ENCODE peak calls at places on chromosomes 1 and 21, in six cellular contexts. L, Y, P, T, C and S are unnamed samples.

GRCh38 chr1:16207318-16208269 is 4.9 kb downstream of the ARHGEF19 start:
- DNase-seq in L (no peak), Y (no peak), P (no peak), T (no peak), C (no peak), S (no peak)

GRCh38 chr1:1300352-1300739 is 7.4 kb downstream of the ACAP3 start:
- DNase-seq in L (no peak), Y (no peak), P (no peak), T (no peak), C (no peak), S (no peak)

GRCh38 chr1:155241851-155242264 is 13.4 kb downstream of the ENTREP3 start:
- DNase-seq in L (no peak), Y (no peak), P (no peak), T (no peak), C (no peak), S (no peak)

GRCh38 chr1:81254560-81254959 is 546.2 kb upstream of the ADGRL2 start:
- DNase-seq in L (no peak), Y (no peak), P (no peak), T (no peak), C (no peak), S (no peak)

GRCh38 chr1:9451086-9451485 is 88.2 kb upstream of the SLC25A33 start:
- DNase-seq in L (no peak), Y (no peak), P (no peak), T (no peak), C (no peak), S (no peak)

GRCh38 chr1:37999434-38000232 is 5.7 kb downstream of the FHL3 start:
- DNase-seq in L (no peak), Y (no peak), P (peak), T (peak), C (no peak), S (peak)

GRCh38 chr21:39132248-39132647 is 51.0 kb downstream of the PSMG1 start:
- DNase-seq in L (no peak), Y (no peak), P (no peak), T (peak), C (no peak), S (no peak)

GRCh38 chr1:47487826-47488450 is 50.1 kb downstream of the FOXD2 start:
- DNase-seq in L (no peak), Y (no peak), P (no peak), T (no peak), C (no peak), S (no peak)

GRCh38 chr1:147892731-147893214 is 9.8 kb upstream of the GJA8 start:
- DNase-seq in L (peak), Y (no peak), P (peak), T (peak), C (peak), S (peak)

GRCh38 chr1:200473698-200474371 is 64.0 kb upstream of the ZNF281 start:
- DNase-seq in L (peak), Y (no peak), P (no peak), T (peak), C (no peak), S (peak)

GRCh38 chr1:228059536-228060457 is 22.7 kb upstream of the ARF1 start:
- DNase-seq in L (peak), Y (no peak), P (peak), T (peak), C (no peak), S (peak)

GRCh38 chr1:205538211-205538840 is 33.9 kb downstream of the CDK18 start:
- DNase-seq in L (no peak), Y (peak), P (no peak), T (peak), C (no peak), S (no peak)

GRCh38 chr21:37508341-37508740 is 141.8 kb downstream of the DYRK1A start:
- DNase-seq in L (no peak), Y (no peak), P (no peak), T (no peak), C (no peak), S (no peak)

GRCh38 chr1:86503477-86504129 is 34.9 kb downstream of the CLCA1 start:
- DNase-seq in L (no peak), Y (no peak), P (peak), T (peak), C (no peak), S (no peak)

GRCh38 chr1:1355376-1355775 is 3.0 kb downstream of the MXRA8 start:
- DNase-seq in L (peak), Y (no peak), P (peak), T (no peak), C (no peak), S (no peak)

GRCh38 chr1:84069236-84069845 is 70.4 kb upstream of the TTLL7 start:
- DNase-seq in L (no peak), Y (no peak), P (no peak), T (no peak), C (no peak), S (no peak)

GRCh38 chr1:42777860-42778259 is 6.9 kb upstream of the TMEM269 start:
- DNase-seq in L (peak), Y (no peak), P (no peak), T (peak), C (peak), S (peak)

GRCh38 chr1:84674021-84674420 is 16.2 kb downstream of the SSX2IP start:
- DNase-seq in L (no peak), Y (no peak), P (no peak), T (no peak), C (no peak), S (no peak)

DNA sequence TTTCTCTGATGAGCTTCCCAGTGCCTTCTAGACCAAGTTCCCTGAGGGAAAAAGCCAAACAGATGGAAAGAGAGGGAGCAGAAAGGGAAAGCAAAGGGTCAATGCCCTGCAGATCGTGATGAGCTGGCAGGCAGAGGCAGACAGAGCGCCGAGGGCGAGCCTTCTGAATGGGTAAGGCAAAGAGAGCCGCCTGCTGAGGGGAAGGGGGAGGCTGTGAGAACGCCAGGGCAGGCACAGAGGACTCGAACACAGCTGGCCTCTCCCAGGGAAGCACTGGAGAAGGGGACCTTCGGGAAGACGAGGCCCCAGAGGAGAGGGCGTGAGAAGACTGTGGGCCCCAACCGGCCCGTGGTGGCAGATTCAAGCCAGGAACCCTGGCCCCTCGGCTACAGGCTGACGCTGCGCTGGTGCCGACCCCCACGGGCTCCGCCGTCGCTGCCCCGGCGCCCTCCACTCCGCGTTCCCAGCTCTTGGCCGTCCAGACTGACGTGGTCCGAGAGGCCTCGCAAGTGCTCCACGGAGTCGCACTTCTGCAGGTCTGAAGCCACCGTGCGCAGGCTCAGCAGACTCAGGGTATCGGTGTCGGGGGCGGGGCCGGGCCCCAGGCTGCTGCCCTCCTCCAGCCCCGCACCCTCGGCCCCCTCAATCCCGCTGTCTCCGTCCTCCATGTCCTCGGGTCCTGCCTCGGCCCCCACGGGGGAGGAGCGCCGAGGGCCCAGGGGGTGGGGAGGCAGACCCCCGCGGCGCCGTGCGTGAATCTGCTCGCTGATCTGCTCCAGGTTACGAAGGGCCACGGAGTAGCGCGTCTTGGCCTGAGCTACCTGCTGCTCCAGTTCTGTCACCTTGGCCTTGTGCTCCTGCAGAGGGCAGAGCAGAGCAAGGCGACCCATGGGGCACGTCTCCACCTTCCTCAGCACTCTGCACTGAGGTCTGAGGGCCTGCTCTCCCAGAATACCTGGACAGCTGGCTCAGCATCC is 13.9 kb downstream of the SH3BP5L start:
- DNase-seq in L (no peak), Y (no peak), P (no peak), T (no peak), C (no peak), S (no peak)
- TF ChIP-seq CTCF in L (peak), Y (no peak), P (no peak), T (no peak), C (no peak), S (no peak)

GRCh38 chr1:48869116-48869893 is 92.6 kb upstream of the BEND5 start:
- DNase-seq in L (no peak), Y (no peak), P (no peak), T (peak), C (no peak), S (no peak)
- TF ChIP-seq CTCF in L (no peak), Y (no peak), P (no peak), T (no peak), C (no peak), S (no peak)

DNA sequence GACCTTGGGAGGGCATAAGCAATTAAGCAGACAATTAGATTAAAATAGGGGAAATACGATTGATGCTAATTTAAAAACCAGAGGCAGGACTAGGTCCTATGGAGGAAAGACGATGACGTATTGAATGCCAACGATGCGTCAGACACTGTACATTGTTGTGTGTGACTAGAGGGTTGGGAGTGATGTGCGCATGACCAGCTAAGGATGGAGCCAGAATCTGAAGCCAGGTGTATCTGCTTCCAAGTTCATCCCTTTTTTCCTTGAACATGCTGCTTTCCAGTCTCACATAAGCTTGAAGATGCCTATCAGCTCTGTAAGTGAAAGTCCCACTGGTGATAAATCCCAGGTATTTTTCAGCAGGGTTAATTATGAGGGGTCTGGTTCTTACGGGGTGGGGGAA is 576.2 kb downstream of the MATN1 start:
- DNase-seq in L (no peak), Y (no peak), P (no peak), T (no peak), C (no peak), S (no peak)
- TF ChIP-seq CTCF in L (no peak), Y (no peak), P (no peak), T (no peak), C (no peak), S (no peak)

GRCh38 chr1:198595765-198596164 is 43.1 kb upstream of the PTPRC start:
- DNase-seq in L (no peak), Y (no peak), P (no peak), T (no peak), C (no peak), S (no peak)
- TF ChIP-seq CTCF in L (no peak), Y (no peak), P (no peak), T (no peak), C (no peak), S (no peak)

GRCh38 chr1:12627308-12627707 is 9.3 kb upstream of the DHRS3 start:
- DNase-seq in L (no peak), Y (no peak), P (no peak), T (no peak), C (no peak), S (no peak)
- TF ChIP-seq CTCF in L (no peak), Y (no peak), P (no peak), T (no peak), C (no peak), S (no peak)

GRCh38 chr1:100597784-100598183 is 59.8 kb downstream of the GPR88 start:
- DNase-seq in L (no peak), Y (no peak), P (no peak), T (no peak), C (no peak), S (no peak)

DNA sequence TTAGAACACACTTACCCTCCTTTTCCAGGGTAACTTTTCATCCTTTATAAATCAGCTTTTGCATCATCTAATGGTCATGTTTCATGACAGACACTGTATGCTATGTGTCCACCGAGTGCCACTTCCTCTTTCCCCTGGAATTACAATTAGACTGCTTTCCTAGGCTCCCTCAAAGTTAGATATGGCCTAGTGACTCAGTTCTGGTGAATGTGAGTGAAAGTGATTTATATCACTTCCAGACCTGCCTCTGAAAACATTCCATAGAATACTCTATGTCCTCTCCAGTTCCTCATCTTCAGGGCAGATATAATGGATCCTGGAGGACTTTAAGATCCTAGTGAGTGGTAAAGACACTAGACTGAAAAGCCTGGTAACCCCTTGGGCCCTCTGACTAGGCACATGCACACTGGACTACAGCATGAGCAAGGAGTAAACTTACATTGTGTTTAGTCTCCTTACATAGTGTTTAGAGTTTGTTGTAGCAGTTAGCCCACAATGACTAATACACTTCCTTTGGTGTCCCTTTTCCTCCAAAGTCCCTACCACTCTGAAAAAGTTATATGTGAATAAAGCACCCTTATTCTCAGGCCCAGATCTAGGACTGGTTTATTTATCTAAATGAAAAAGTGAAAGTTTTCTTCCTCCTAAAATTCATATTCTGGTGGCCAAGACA is 59.3 kb downstream of the GPR88 start:
- DNase-seq in L (no peak), Y (peak), P (no peak), T (peak), C (no peak), S (no peak)
- TF ChIP-seq CTCF in L (no peak), Y (no peak), P (no peak), T (no peak), C (no peak), S (no peak)

DNA sequence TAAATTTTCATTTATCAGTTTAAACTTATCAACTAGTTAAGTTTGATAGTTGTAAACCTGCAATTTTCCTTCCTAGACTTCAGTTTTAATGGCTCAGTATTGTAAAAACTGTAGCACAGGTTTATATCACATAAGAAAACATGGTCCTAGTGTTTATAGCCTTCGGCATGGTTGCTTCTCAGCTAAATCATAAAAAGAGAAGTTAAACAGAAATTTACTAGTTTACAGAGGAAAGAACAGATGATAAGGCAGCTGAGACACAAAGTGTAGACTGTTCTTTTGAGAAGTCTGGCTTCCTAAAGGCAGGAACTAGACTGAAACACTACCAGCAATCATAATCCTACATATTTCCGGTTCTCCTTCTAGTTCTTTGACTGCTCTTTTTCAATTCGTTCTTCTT is 39.8 kb downstream of the WNT2B start:
- DNase-seq in L (no peak), Y (no peak), P (no peak), T (no peak), C (no peak), S (no peak)
- TF ChIP-seq CTCF in L (no peak), Y (no peak), P (no peak), T (no peak), C (no peak), S (no peak)

DNA sequence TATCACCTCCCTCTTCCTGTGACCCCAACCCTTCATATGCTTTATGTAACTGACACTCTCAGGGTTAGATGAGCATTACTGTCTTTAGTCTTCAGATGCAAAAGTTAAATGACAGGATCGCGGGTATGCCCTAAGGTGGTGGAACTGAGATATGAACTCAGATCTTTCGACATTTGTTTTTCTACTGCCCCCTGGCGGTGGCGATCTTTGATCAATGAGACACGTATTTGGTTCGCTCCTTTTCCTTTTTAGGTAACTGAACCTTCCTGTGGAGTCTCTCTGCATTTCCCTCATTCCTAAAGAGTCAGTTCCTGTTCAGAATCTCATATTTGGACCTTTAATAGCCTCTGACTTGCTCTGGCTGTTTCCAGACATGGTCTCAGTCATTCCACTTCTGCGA is 47.8 kb upstream of the ZP4 start:
- DNase-seq in L (no peak), Y (no peak), P (no peak), T (no peak), C (no peak), S (peak)
- TF ChIP-seq CTCF in L (no peak), Y (no peak), P (no peak), T (no peak), C (no peak), S (no peak)

GRCh38 chr1:27122652-27123051 is 32.3 kb downstream of the SLC9A1 start:
- DNase-seq in L (no peak), Y (no peak), P (peak), T (peak), C (no peak), S (no peak)

GRCh38 chr1:27129225-27129624 is 25.7 kb downstream of the SLC9A1 start:
- DNase-seq in L (no peak), Y (no peak), P (no peak), T (no peak), C (no peak), S (no peak)

GRCh38 chr1:27124405-27124804 is 30.5 kb downstream of the SLC9A1 start:
- DNase-seq in L (no peak), Y (no peak), P (no peak), T (no peak), C (no peak), S (no peak)

GRCh38 chr1:27130798-27131197 is 24.1 kb downstream of the SLC9A1 start:
- DNase-seq in L (no peak), Y (no peak), P (peak), T (no peak), C (no peak), S (no peak)

GRCh38 chr1:27127419-27127818 is 27.5 kb downstream of the SLC9A1 start:
- DNase-seq in L (no peak), Y (no peak), P (no peak), T (no peak), C (no peak), S (no peak)
- TF ChIP-seq CTCF in L (no peak), Y (peak), P (no peak), T (no peak), C (no peak), S (no peak)

GRCh38 chr1:25520446-25521061 is 22.9 kb upstream of the LDLRAP1 start:
- DNase-seq in L (peak), Y (no peak), P (peak), T (peak), C (peak), S (peak)
- TF ChIP-seq CTCF in L (peak), Y (peak), P (peak), T (peak), C (peak), S (peak)